ENCODE peak calls at places on chromosomes 2 and 18, in five cellular contexts. F is lower lobe of right lung, K is cardiac fibroblast, C is NCI-H446, P is memory B cell. U is an unnamed sample.

GRCh38 chr2:106572541-106573148 is 85.5 kb downstream of the CD8B2 start:
- DNase-seq in F (no peak), K (no peak), C (no peak), P (no peak), U (no peak)

GRCh38 chr2:109423556-109424359 is 190.0 kb downstream of the SEPTIN10 start:
- DNase-seq in F (peak), K (no peak), C (no peak), P (no peak), U (no peak)

GRCh38 chr2:46518848-46519247 is 39.5 kb downstream of the TMEM247 start:
- DNase-seq in F (no peak), K (no peak), C (peak), P (no peak), U (no peak)

GRCh38 chr2:55842009-55842408 is 81.6 kb downstream of the EFEMP1 start:
- DNase-seq in F (no peak), K (no peak), C (no peak), P (no peak), U (no peak)

GRCh38 chr18:66046025-66046602 is 295.3 kb downstream of the CDH7 start:
- DNase-seq in F (no peak), K (no peak), C (no peak), P (no peak), U (no peak)

GRCh38 chr2:182666674-182667320 is 49.3 kb upstream of the DNAJC10 start:
- DNase-seq in F (no peak), K (peak), C (no peak), P (peak), U (no peak)

GRCh38 chr2:221601376-221601775 is 29.3 kb upstream of the EPHA4 start:
- DNase-seq in F (no peak), K (no peak), C (no peak), P (no peak), U (no peak)

GRCh38 chr2:8162602-8163001 is 519.3 kb upstream of the ID2 start:
- DNase-seq in F (no peak), K (no peak), C (no peak), P (no peak), U (no peak)

GRCh38 chr2:9249036-9249800 is 42.6 kb downstream of the ASAP2 start:
- DNase-seq in F (no peak), K (peak), C (no peak), P (no peak), U (peak)

GRCh38 chr18:9536354-9537152 is 61.2 kb downstream of the RALBP1 start:
- DNase-seq in F (no peak), K (no peak), C (no peak), P (no peak), U (no peak)

GRCh38 chr2:30191831-30192271 is 39.5 kb upstream of the LBH start:
- DNase-seq in F (no peak), K (no peak), C (no peak), P (no peak), U (no peak)

GRCh38 chr2:216151313-216152030 is 42.3 kb downstream of the XRCC5 start:
- DNase-seq in F (no peak), K (no peak), C (no peak), P (no peak), U (peak)

GRCh38 chr2:197073701-197074433 is 147.4 kb upstream of the PGAP1 start:
- DNase-seq in F (no peak), K (peak), C (no peak), P (no peak), U (no peak)

GRCh38 chr2:49306925-49307324 is 152.6 kb upstream of the FSHR start:
- DNase-seq in F (no peak), K (no peak), C (no peak), P (no peak), U (peak)

GRCh38 chr2:55837073-55837472 is 86.5 kb downstream of the EFEMP1 start:
- DNase-seq in F (peak), K (no peak), C (no peak), P (no peak), U (no peak)

GRCh38 chr18:48874233-48874632 is 76.5 kb downstream of the SMAD7 start:
- DNase-seq in F (peak), K (no peak), C (no peak), P (no peak), U (no peak)

GRCh38 chr2:148675708-148676107 is 31.2 kb downstream of the EPC2 start:
- DNase-seq in F (no peak), K (peak), C (no peak), P (no peak), U (no peak)

GRCh38 chr2:64770781-64771334 is 117.1 kb upstream of the SERTAD2 start:
- DNase-seq in F (no peak), K (peak), C (no peak), P (no peak), U (no peak)

GRCh38 chr2:25220198-25220712 is 51.9 kb upstream of the POMC start:
- DNase-seq in F (no peak), K (no peak), C (no peak), P (no peak), U (no peak)

GRCh38 chr18:463442-464310 is 36.8 kb downstream of the COLEC12 start:
- DNase-seq in F (peak), K (no peak), C (no peak), P (no peak), U (peak)

GRCh38 chr2:162826901-162827300 is 11.7 kb downstream of the KCNH7 start:
- DNase-seq in F (no peak), K (peak), C (no peak), P (no peak), U (no peak)

GRCh38 chr2:160379399-160379798 is 114.2 kb downstream of the RBMS1 start:
- DNase-seq in F (no peak), K (peak), C (no peak), P (no peak), U (no peak)

GRCh38 chr18:37507239-37507638 is 58.4 kb downstream of the CELF4 start:
- DNase-seq in F (no peak), K (no peak), C (no peak), P (no peak), U (no peak)

GRCh38 chr2:129654331-129654730 is 325.1 kb upstream of the RAB6C start:
- DNase-seq in F (no peak), K (no peak), C (no peak), P (no peak), U (no peak)

GRCh38 chr18:57802869-57803118 is 321 bp downstream of the ATP8B1 start:
- DNase-seq in F (no peak), K (no peak), C (no peak), P (peak), U (no peak)

GRCh38 chr2:28137221-28137620 is 246.7 kb downstream of the BABAM2 start:
- DNase-seq in F (no peak), K (peak), C (peak), P (no peak), U (no peak)

GRCh38 chr2:105404736-105405135 is 5.9 kb upstream of the FHL2 start:
- DNase-seq in F (no peak), K (no peak), C (no peak), P (no peak), U (no peak)

GRCh38 chr2:10987861-10988260 is 76.1 kb downstream of the KCNF1 start:
- DNase-seq in F (no peak), K (no peak), C (no peak), P (no peak), U (no peak)

GRCh38 chr2:27152102-27152795 is 3.4 kb downstream of the TCF23 start:
- DNase-seq in F (no peak), K (no peak), C (no peak), P (no peak), U (no peak)

GRCh38 chr2:88185480-88185879 is 15.3 kb downstream of the THNSL2 start:
- DNase-seq in F (no peak), K (no peak), C (no peak), P (no peak), U (no peak)

GRCh38 chr18:73848656-73849055 is 299.0 kb downstream of the FBXO15 start:
- DNase-seq in F (no peak), K (peak), C (no peak), P (no peak), U (no peak)

U was measured in retina.